ENCODE peak calls at places on chromosome 15, in five cellular contexts. L is astrocyte of the spinal cord, T is ELR, S is adrenal gland, E is foreskin fibroblast. U is an unnamed sample.

GRCh38 chr15:75203017-75203907 is 1.6 kb downstream of the C15orf39 start:
- DNase-seq in L (no peak), T (peak; percentile 35), S (no peak), E (no peak), U (no peak)

GRCh38 chr15:59371458-59372351 is 966 bp downstream of the MYO1E start:
- DNase-seq in L (no peak), T (peak; percentile 42), S (no peak), E (no peak), U (peak; percentile 62)

GRCh38 chr15:82140859-82141258 is 95.0 kb upstream of the MEX3B start:
- DNase-seq in L (no peak), T (no peak), S (no peak), E (no peak), U (no peak)

GRCh38 chr15:59691194-59691805 is 2.2 kb upstream of the BNIP2 start:
- DNase-seq in L (peak; percentile 62), T (peak; percentile 67), S (no peak), E (peak; percentile 20), U (peak; percentile 33)

GRCh38 chr15:28096411-28096719 is 2.8 kb downstream of the OCA2 start:
- DNase-seq in L (peak; percentile 40), T (peak; percentile 20), S (no peak), E (no peak), U (no peak)

GRCh38 chr15:43146187-43146586 is 12.8 kb downstream of the TMEM62 start:
- DNase-seq in L (no peak), T (no peak), S (no peak), E (no peak), U (no peak)

GRCh38 chr15:101469520-101470288 is 19.8 kb downstream of the PCSK6 start:
- DNase-seq in L (no peak), T (no peak), S (no peak), E (no peak), U (no peak)

GRCh38 chr15:75531041-75531450 is 48.1 kb downstream of the PTPN9 start:
- DNase-seq in L (peak; percentile 68), T (no peak), S (peak; percentile 71), E (peak; percentile 29), U (peak; percentile 27)

GRCh38 chr15:68220967-68221366 is 8.6 kb downstream of the CLN6 start:
- DNase-seq in L (no peak), T (no peak), S (no peak), E (no peak), U (no peak)

GRCh38 chr15:48899793-48900192 is 21.9 kb downstream of the EID1 start:
- DNase-seq in L (no peak), T (peak; percentile 27), S (no peak), E (no peak), U (no peak)

GRCh38 chr15:84669726-84670125 is 11.7 kb upstream of the NMB start:
- DNase-seq in L (no peak), T (peak; percentile 63), S (no peak), E (peak; percentile 83), U (no peak)